ENCODE peak calls at places on chromosomes 4 and X, in nine cellular contexts. G is nephron progenitor cell; V is NCI-H2029; C is HuH-7.5; H is thoracic aorta; L is ureter; F is AG04450; I is stimulated activated naive CD8-positive, alpha-beta T cell treated with anti-CD3 and anti-CD28 coated beads, Interleukin-15, Interleukin-2, amounts not matched to agents 100 U/mL and 50 U/mL, for 24 hours; Z is cardiac muscle cell. A is an unnamed sample.

GRCh38 chrX:136047969-136048368 is 62.7 kb downstream of the SLC9A6 start:
- DNase-seq in G (no peak), V (no peak), C (no peak), H (no peak), L (no peak), F (no peak), I (no peak), Z (no peak), A (no peak)

GRCh38 chrX:72269671-72270251 is 7.3 kb downstream of the RPS4X start:
- DNase-seq in G (no peak), V (no peak), C (no peak), H (peak), L (no peak), F (no peak), I (peak), Z (peak), A (no peak)

GRCh38 chr4:79585330-79585729 is 177.3 kb upstream of the GK2 start:
- DNase-seq in G (no peak), V (no peak), C (no peak), H (no peak), L (no peak), F (no peak), I (no peak), Z (no peak), A (no peak)

GRCh38 chr4:55030606-55031005 is 94.8 kb downstream of the KDR start:
- DNase-seq in G (peak), V (no peak), C (no peak), H (no peak), L (no peak), F (no peak), I (no peak), Z (no peak), A (no peak)

GRCh38 chrX:149506349-149506748 is 1.2 kb upstream of the IDS start:
- DNase-seq in G (no peak), V (no peak), C (no peak), H (no peak), L (no peak), F (no peak), I (no peak), Z (no peak), A (no peak)

GRCh38 chrX:123860506-123860840 is 620 bp downstream of the XIAP start:
- DNase-seq in G (no peak), V (peak), C (no peak), H (no peak), L (no peak), F (no peak), I (no peak), Z (no peak), A (peak)

GRCh38 chr4:153450545-153450917 is 15.6 kb upstream of the TMEM131L start:
- DNase-seq in G (no peak), V (no peak), C (no peak), H (no peak), L (no peak), F (no peak), I (no peak), Z (no peak), A (peak)

GRCh38 chr4:70945452-70946055 is 43.4 kb downstream of the MOB1B start:
- DNase-seq in G (no peak), V (no peak), C (no peak), H (no peak), L (no peak), F (no peak), I (no peak), Z (no peak), A (no peak)

GRCh38 chr4:158796370-158797140 is 27.7 kb downstream of the FNIP2 start:
- DNase-seq in G (no peak), V (no peak), C (no peak), H (no peak), L (no peak), F (no peak), I (no peak), Z (no peak), A (no peak)

GRCh38 chr4:167129146-167129545 is 105.1 kb downstream of the SPOCK3 start:
- DNase-seq in G (no peak), V (no peak), C (no peak), H (no peak), L (no peak), F (no peak), I (no peak), Z (no peak), A (no peak)

GRCh38 chrX:107747596-107748161 is 27.9 kb downstream of the TSC22D3 start:
- DNase-seq in G (no peak), V (peak), C (no peak), H (no peak), L (no peak), F (no peak), I (no peak), Z (peak), A (no peak)

GRCh38 chr4:61583696-61584095 is 383.6 kb downstream of the ADGRL3 start:
- DNase-seq in G (no peak), V (no peak), C (no peak), H (no peak), L (no peak), F (peak), I (no peak), Z (peak), A (no peak)

GRCh38 chr4:118032691-118033090 is 1.6 kb upstream of the NDST3 start:
- DNase-seq in G (no peak), V (no peak), C (peak), H (no peak), L (no peak), F (no peak), I (no peak), Z (no peak), A (no peak)

GRCh38 chr4:71257761-71258160 is 81.1 kb upstream of the SLC4A4 start:
- DNase-seq in G (no peak), V (no peak), C (no peak), H (no peak), L (no peak), F (no peak), I (no peak), Z (no peak), A (no peak)

A was measured in Jurkat, Clone E6-1.